ENCODE peak calls at places on chromosomes 11 and 22, in four cellular contexts. One of them, this sample, is unnamed.

GRCh38 chr22:37293172-37293571 is 10.9 kb downstream of the CYTH4 start:
- DNase-seq in GM23248: no peak
- DNase-seq in heart left ventricle: no peak
- DNase-seq in mucosa of descending colon: no peak
- DNase-seq in this sample: no peak

GRCh38 chr11:14358729-14359439 is at the start of gene RRAS2:
- DNase-seq in heart left ventricle: peak
- DNase-seq in mucosa of descending colon: peak
- DNase-seq in GM23248: peak
- DNase-seq in this sample: peak

GRCh38 chr11:65498042-65498726 is 661 bp upstream of the MALAT1 start:
- DNase-seq in GM23248: peak
- DNase-seq in mucosa of descending colon: peak
- DNase-seq in heart left ventricle: no peak
- DNase-seq in this sample: peak

GRCh38 chr22:44293034-44293433 is 19.7 kb downstream of the SHISAL1 start:
- DNase-seq in GM23248: no peak
- DNase-seq in heart left ventricle: no peak
- DNase-seq in mucosa of descending colon: no peak
- DNase-seq in this sample: no peak

GRCh38 chr11:42410251-42410956 is 901.4 kb upstream of the API5 start:
- DNase-seq in heart left ventricle: no peak
- DNase-seq in GM23248: no peak
- DNase-seq in mucosa of descending colon: no peak
- DNase-seq in this sample: no peak

GRCh38 chr11:120548682-120549209 is 37.2 kb downstream of the GRIK4 start:
- DNase-seq in heart left ventricle: no peak
- DNase-seq in GM23248: peak
- DNase-seq in mucosa of descending colon: no peak
- DNase-seq in this sample: peak

GRCh38 chr11:69902337-69902736 is 83.1 kb upstream of the FGF3 start:
- DNase-seq in heart left ventricle: no peak
- DNase-seq in mucosa of descending colon: no peak
- DNase-seq in GM23248: no peak
- DNase-seq in this sample: peak

GRCh38 chr22:20567993-20568417 is 60.6 kb downstream of the MED15 start:
- DNase-seq in GM23248: peak
- DNase-seq in mucosa of descending colon: no peak
- DNase-seq in heart left ventricle: no peak
- DNase-seq in this sample: no peak

GRCh38 chr11:66846671-66847091 is 3.4 kb downstream of the RCE1 start:
- DNase-seq in heart left ventricle: no peak
- DNase-seq in mucosa of descending colon: no peak
- DNase-seq in GM23248: peak
- DNase-seq in this sample: peak

GRCh38 chr11:126942146-126942545 is 58.4 kb downstream of the KIRREL3 start:
- DNase-seq in heart left ventricle: no peak
- DNase-seq in GM23248: no peak
- DNase-seq in mucosa of descending colon: no peak
- DNase-seq in this sample: no peak

GRCh38 chr22:32042924-32043323 is at the start of gene SLC5A1:
- DNase-seq in mucosa of descending colon: peak
- DNase-seq in heart left ventricle: no peak
- DNase-seq in GM23248: no peak
- DNase-seq in this sample: no peak

GRCh38 chr11:110026823-110027626 is 66.2 kb upstream of the ZC3H12C start:
- DNase-seq in heart left ventricle: no peak
- DNase-seq in GM23248: no peak
- DNase-seq in mucosa of descending colon: peak
- DNase-seq in this sample: no peak

GRCh38 chr11:46618789-46619188 is 1.4 kb downstream of the ATG13 start:
- DNase-seq in mucosa of descending colon: peak
- DNase-seq in GM23248: no peak
- DNase-seq in heart left ventricle: no peak
- DNase-seq in this sample: no peak

GRCh38 chr11:60840711-60841430 is 1.0 kb upstream of the CCDC86 start:
- DNase-seq in GM23248: peak
- DNase-seq in mucosa of descending colon: peak
- DNase-seq in heart left ventricle: peak
- DNase-seq in this sample: no peak

GRCh38 chr11:44992181-44992582 is 41.5 kb upstream of the TP53I11 start:
- DNase-seq in GM23248: peak
- DNase-seq in mucosa of descending colon: no peak
- DNase-seq in heart left ventricle: no peak
- DNase-seq in this sample: no peak

GRCh38 chr11:45085657-45086501 is 60.6 kb upstream of the PRDM11 start:
- DNase-seq in mucosa of descending colon: no peak
- DNase-seq in GM23248: no peak
- DNase-seq in heart left ventricle: no peak
- DNase-seq in this sample: no peak

GRCh38 chr11:75557649-75558494 is 4.2 kb upstream of the SERPINH1 start:
- DNase-seq in GM23248: peak
- DNase-seq in mucosa of descending colon: peak
- DNase-seq in heart left ventricle: peak
- DNase-seq in this sample: peak

GRCh38 chr11:75560644-75561043 is 1.4 kb upstream of the SERPINH1 start:
- DNase-seq in GM23248: peak
- DNase-seq in mucosa of descending colon: no peak
- DNase-seq in heart left ventricle: no peak
- DNase-seq in this sample: no peak

GRCh38 chr11:75561426-75562047 is 516 bp upstream of the SERPINH1 start:
- DNase-seq in heart left ventricle: no peak
- DNase-seq in GM23248: peak
- DNase-seq in mucosa of descending colon: peak
- DNase-seq in this sample: no peak

GRCh38 chr11:75562048-75562835 is at the start of gene SERPINH1:
- DNase-seq in mucosa of descending colon: peak
- DNase-seq in heart left ventricle: peak
- DNase-seq in GM23248: peak
- DNase-seq in this sample: peak

DNA sequence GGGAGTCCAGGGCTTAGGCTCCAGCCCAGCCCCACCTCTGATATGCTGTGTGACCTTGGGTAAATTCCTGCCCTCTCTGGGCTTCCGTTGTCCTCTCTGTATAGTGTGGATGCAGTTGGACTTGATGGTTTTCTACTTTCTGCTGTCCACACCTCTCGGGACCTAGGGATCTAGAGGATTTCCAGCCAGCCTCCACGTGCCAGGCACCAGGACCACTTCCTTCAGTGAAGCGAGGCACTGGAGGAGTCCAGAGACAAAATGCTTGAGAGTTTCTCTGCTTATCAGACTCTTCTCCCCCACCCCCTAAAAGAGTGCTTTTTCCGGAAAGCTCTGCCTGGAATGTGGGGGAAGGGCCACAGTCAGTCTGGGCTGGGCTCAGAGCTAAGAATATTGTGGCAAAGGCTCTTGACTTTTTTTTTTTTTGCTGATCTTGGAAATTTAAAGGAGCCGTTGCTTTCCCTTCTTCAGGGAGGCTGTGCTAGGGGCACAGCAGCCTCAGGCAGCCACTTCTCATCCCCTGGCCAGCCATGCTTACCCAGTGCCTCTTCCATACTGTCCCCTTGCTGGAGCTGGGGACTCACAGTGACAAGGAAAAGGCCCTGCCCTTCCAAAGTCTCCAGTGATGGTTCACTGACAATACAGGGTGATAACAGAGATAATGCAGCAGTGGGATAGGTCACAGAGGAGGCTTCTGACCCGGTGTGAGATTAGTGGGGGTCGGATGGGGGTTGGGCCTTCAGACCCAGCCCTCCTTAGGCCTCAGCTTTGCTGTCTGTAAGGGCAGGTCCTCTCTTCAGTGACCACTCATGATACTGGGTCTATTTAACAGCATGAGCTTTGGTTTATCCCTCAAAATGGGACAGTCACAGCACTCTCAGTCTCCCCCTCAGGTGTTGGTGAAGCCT is 2.9 kb upstream of the SERPINH1 start:
- DNase-seq in heart left ventricle: peak
- DNase-seq in mucosa of descending colon: peak
- DNase-seq in GM23248: peak
- DNase-seq in this sample: no peak
- H3K4me3 ChIP-seq in heart left ventricle: peak
- H3K4me3 ChIP-seq in mucosa of descending colon: no peak
- H3K4me3 ChIP-seq in GM23248: peak
- H3K4me3 ChIP-seq in this sample: no peak

GRCh38 chr22:23836692-23837495 is 1.9 kb downstream of the DERL3 start:
- DNase-seq in mucosa of descending colon: no peak
- DNase-seq in GM23248: no peak
- DNase-seq in heart left ventricle: no peak
- DNase-seq in this sample: peak

GRCh38 chr22:23837496-23837859 is 1.3 kb downstream of the DERL3 start:
- DNase-seq in GM23248: no peak
- DNase-seq in mucosa of descending colon: no peak
- DNase-seq in heart left ventricle: no peak
- DNase-seq in this sample: no peak

GRCh38 chr22:23840026-23840425 is 1.2 kb upstream of the DERL3 start:
- DNase-seq in GM23248: no peak
- DNase-seq in heart left ventricle: no peak
- DNase-seq in mucosa of descending colon: no peak
- DNase-seq in this sample: no peak

GRCh38 chr22:23837911-23838685 is 708 bp downstream of the DERL3 start:
- DNase-seq in GM23248: no peak
- DNase-seq in heart left ventricle: no peak
- DNase-seq in mucosa of descending colon: no peak
- DNase-seq in this sample: peak

DNA sequence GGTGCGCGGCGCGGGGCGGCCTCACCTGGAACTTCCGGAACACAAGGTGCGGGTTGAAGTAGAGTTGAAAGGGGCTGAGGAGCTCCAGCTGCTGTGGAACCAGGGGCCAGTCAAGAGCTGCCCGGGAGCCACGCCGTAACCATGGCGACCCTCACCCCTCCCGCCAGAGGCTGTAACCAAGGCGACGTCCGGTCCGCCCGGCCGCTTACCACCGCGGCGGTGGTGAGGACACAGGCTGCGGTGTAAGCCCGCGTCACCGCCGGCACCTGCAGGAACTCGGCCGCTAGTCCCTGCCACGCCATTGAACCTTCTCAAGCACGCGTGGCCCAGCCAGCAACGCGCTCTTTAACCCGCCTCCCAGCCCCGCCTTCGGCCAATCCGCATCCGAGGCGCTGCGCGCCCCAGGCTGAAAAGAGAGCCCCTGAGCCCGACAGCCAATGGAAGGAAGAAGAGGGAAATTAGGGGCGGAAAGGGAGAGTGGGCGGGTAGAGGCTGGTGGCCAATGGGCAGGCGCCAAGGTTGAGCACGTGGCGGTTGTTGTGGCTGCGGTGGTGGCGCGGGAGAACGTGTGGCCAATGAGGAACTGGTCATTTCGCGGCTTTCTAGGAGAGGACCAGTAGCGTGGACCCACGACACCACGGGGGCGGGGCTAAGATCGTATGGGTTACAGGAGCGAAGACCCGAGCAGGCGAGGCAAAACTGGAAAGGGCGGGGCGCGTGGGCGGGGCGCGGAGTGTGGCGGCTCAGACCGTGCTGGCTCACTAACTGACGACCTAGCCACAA is at the start of gene DERL3:
- DNase-seq in heart left ventricle: peak
- DNase-seq in GM23248: peak
- DNase-seq in mucosa of descending colon: peak
- DNase-seq in this sample: peak
- H3K4me3 ChIP-seq in heart left ventricle: peak
- H3K4me3 ChIP-seq in GM23248: peak
- H3K4me3 ChIP-seq in mucosa of descending colon: peak
- H3K4me3 ChIP-seq in this sample: no peak

GRCh38 chr11:118640332-118641154 is 33.1 kb downstream of the PHLDB1 start:
- DNase-seq in GM23248: no peak
- DNase-seq in mucosa of descending colon: no peak
- DNase-seq in heart left ventricle: no peak
- DNase-seq in this sample: no peak

GRCh38 chr11:118636569-118637290 is 29.3 kb downstream of the PHLDB1 start:
- DNase-seq in heart left ventricle: no peak
- DNase-seq in mucosa of descending colon: no peak
- DNase-seq in GM23248: peak
- DNase-seq in this sample: no peak

GRCh38 chr11:118638726-118639125 is 31.3 kb downstream of the PHLDB1 start:
- DNase-seq in GM23248: no peak
- DNase-seq in mucosa of descending colon: no peak
- DNase-seq in heart left ventricle: no peak
- DNase-seq in this sample: no peak

GRCh38 chr11:118641463-118642019 is 34.1 kb downstream of the PHLDB1 start:
- DNase-seq in heart left ventricle: no peak
- DNase-seq in mucosa of descending colon: peak
- DNase-seq in GM23248: no peak
- DNase-seq in this sample: no peak

DNA sequence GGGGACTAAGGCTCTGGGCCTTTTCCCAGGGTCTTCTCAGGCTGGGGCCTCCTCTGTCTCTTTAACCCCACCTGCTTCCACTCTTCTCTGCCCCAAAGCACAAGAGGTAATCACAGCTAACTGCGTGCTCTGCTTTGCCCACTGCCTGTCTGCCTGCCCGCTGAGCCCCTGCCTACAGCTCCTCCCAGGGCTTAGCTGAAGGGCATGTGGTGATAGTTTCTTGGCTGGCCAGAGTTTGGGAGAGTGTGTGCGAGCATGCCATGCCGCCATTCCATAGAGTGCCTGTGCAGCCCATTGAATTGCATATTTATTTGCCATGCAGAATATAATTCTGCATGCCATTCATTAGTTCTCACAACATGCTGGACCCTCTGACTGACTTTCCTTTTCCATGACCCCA is 32.5 kb downstream of the PHLDB1 start:
- DNase-seq in heart left ventricle: no peak
- DNase-seq in mucosa of descending colon: no peak
- DNase-seq in GM23248: no peak
- DNase-seq in this sample: no peak
- H3K4me3 ChIP-seq in heart left ventricle: no peak
- H3K4me3 ChIP-seq in mucosa of descending colon: no peak
- H3K4me3 ChIP-seq in GM23248: no peak
- H3K4me3 ChIP-seq in this sample: no peak

GRCh38 chr22:38753894-38754246 is 1.9 kb downstream of the SUN2 start:
- DNase-seq in mucosa of descending colon: no peak
- DNase-seq in GM23248: no peak
- DNase-seq in heart left ventricle: no peak
- DNase-seq in this sample: no peak
- H3K4me3 ChIP-seq in mucosa of descending colon: no peak
- H3K4me3 ChIP-seq in GM23248: peak
- H3K4me3 ChIP-seq in heart left ventricle: peak
- H3K4me3 ChIP-seq in this sample: no peak

This sample was measured in aorta.